ENCODE peak calls at places on chromosomes 1 and 21, in four cellular contexts. Q is fibroblast of lung, X is left ventricle myocardium inferior, U is A549. O is an unnamed sample.
A peak's percentile ranks its signal among the peaks of the same experiment; 100 is the strongest.

GRCh38 chr21:22881131-22881530 is 1882.9 kb downstream of the NCAM2 start:
- DNase-seq in U (no peak), X (no peak), Q (no peak), O (no peak)

GRCh38 chr1:37481289-37482003 is 7.1 kb downstream of the ZC3H12A start:
- DNase-seq in X (no peak), Q (no peak), U (peak; percentile 16), O (no peak)

GRCh38 chr21:41447356-41447755 is 21.3 kb downstream of the MX1 start:
- DNase-seq in Q (no peak), X (no peak), U (no peak), O (no peak)

GRCh38 chr21:32524010-32524719 is 61.2 kb downstream of the TCP10L start:
- DNase-seq in U (no peak), Q (peak; percentile 94), X (peak; percentile 41), O (peak; percentile 24)

GRCh38 chr1:235327559-235328270 is at the start of gene ARID4B:
- DNase-seq in U (no peak), X (peak; percentile 78), Q (no peak), O (no peak)

GRCh38 chr1:68955424-68955823 is 458.5 kb upstream of the DEPDC1 start:
- DNase-seq in Q (peak; percentile 71), U (no peak), X (no peak), O (no peak)

GRCh38 chr1:207004931-207005830 is 27.4 kb downstream of the C1orf116 start:
- DNase-seq in Q (peak; percentile 80), U (peak; percentile 88), X (no peak), O (peak; percentile 59)

GRCh38 chr1:22077728-22078127 is 25.2 kb downstream of the CDC42 start:
- DNase-seq in X (no peak), U (no peak), Q (peak; percentile 51), O (no peak)

GRCh38 chr1:198167436-198167934 is 10.7 kb downstream of the NEK7 start:
- DNase-seq in Q (peak; percentile 73), X (no peak), U (no peak), O (peak; percentile 56)

GRCh38 chr1:58585166-58585565 is 8.1 kb upstream of the TACSTD2 start:
- DNase-seq in U (no peak), X (no peak), Q (no peak), O (no peak)

GRCh38 chr1:212328248-212328647 is 43.0 kb downstream of the PPP2R5A start:
- DNase-seq in Q (peak; percentile 25), X (no peak), U (no peak), O (no peak)

GRCh38 chr1:159705911-159706270 is 8.5 kb downstream of the CRP start:
- DNase-seq in Q (no peak), X (no peak), U (no peak), O (no peak)

GRCh38 chr1:86522230-86522629 is 24.6 kb upstream of the CLCA4 start:
- DNase-seq in Q (no peak), X (no peak), U (no peak), O (no peak)

GRCh38 chr1:102550729-102551384 is 554.1 kb upstream of the OLFM3 start:
- DNase-seq in X (no peak), Q (peak; percentile 8), U (peak; percentile 22), O (peak; percentile 11)

GRCh38 chr1:75791022-75791421 is 5.0 kb downstream of the RABGGTB start:
- DNase-seq in Q (peak; percentile 45), U (no peak), X (no peak), O (no peak)

GRCh38 chr1:226064816-226065248 is 2.3 kb downstream of the H3-3A start:
- DNase-seq in X (no peak), Q (peak; percentile 54), U (peak; percentile 65), O (peak; percentile 49)

GRCh38 chr1:226809785-226810571 is 60.4 kb upstream of the PSEN2 start:
- DNase-seq in X (no peak), U (no peak), Q (peak; percentile 85), O (no peak)

GRCh38 chr1:104182251-104182650 is 432.6 kb downstream of the AMY1C start:
- DNase-seq in U (no peak), Q (no peak), X (no peak), O (no peak)

GRCh38 chr1:57252597-57253306 is 171.1 kb downstream of the DAB1 start:
- DNase-seq in Q (no peak), U (no peak), X (no peak), O (no peak)

GRCh38 chr1:68338107-68338506 is 105.8 kb upstream of the WLS start:
- DNase-seq in Q (no peak), X (no peak), U (no peak), O (no peak)

DNA sequence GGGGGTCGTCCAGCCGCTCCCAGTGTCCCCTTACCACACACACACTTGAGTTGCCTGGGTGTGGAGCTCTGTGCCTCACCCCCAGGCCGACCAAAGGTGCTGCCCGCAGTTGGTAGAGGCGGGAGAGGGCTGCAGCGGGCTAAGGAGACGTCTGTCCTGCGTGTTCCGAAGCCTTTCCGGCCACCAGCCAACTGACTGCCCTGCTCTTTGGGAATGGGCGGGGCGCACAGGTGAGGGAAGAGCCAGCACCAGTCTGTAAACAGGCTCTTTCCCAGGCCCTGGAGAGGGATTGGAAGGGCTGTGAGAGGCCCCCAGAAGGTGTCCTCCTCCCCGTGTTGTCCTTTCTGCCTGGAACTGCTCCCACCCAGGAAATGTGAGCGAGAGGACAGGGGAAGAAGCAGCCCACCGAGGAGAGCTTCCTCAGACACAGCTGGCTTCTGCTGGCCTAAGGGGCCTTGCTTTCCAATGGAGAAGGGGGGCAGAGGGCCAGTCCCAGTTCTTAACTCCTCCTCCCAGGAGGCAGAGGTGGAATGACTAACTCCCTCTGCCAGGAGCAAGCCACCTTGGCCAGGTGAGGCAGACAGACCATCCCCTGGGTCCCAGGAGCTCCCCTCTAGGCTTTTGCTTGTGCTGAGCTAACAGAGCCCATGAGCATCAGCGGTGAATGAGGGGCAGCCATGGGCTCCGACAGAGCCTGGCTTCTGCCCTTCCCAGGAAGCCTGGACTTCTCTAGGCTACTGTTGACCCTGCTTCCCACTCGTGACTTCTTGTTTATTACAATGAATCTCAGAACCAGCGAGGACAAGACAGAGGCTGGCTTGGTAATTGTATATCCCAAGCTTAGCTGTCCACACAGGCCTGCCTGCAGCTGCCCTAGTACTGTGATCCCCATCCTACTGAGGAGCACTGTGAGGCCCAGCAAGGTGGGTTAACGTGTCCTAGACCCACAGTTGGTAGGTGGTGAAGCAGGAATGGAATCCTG is 158.1 kb upstream of the COA6 start:
- DNase-seq in X (no peak), Q (no peak), U (no peak), O (no peak)
- H3K4me3 ChIP-seq in X (peak overlapping the region; percentile 61), Q (no peak overlapping the region), U (no peak overlapping the region), O (no peak overlapping the region)

DNA sequence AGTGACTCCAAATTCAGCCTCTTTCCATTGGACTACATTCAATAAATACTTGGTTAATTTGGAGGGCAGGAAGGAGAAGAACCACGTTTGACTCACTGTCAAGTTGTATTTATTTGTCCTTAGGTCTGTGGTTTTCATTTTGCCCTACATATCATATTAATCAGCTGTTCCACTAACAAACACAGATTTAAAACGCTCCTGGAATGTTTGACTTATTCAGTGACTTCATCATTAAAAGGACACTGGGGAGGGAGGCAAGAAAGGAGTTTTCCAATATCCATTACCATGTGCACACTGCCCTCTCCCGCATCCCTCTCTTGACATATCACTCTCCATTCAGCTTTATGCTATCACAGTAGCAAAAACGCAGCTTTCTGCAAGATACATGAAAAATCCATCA is 98.2 kb upstream of the C1orf87 start:
- DNase-seq in Q (peak; percentile 95), X (no peak), U (no peak), O (no peak)
- TF ChIP-seq CTCF in Q (no peak), X (no peak), U (no peak), O (no peak)

GRCh38 chr1:4133541-4133940 is 233.5 kb upstream of the C1orf174 start:
- DNase-seq in X (no peak), U (no peak), Q (no peak), O (no peak)
- H3K9me3 ChIP-seq in X (no peaks in the 10 kb centered on the region), U (no peaks in the 10 kb centered on the region), Q (no peaks in the 10 kb centered on the region), O (no peaks in the 10 kb centered on the region)

GRCh38 chr1:94012686-94013330 is 103.6 kb upstream of the GCLM start:
- DNase-seq in Q (no peak), X (no peak), U (no peak), O (no peak)

GRCh38 chr1:94014087-94014486 is 104.9 kb upstream of the GCLM start:
- DNase-seq in X (no peak), U (no peak), Q (no peak), O (no peak)

GRCh38 chr1:94013331-94013925 is 104.2 kb upstream of the GCLM start:
- DNase-seq in X (peak; percentile 34), U (no peak), Q (no peak), O (no peak)

GRCh38 chr1:94015489-94015817 is 105.5 kb downstream of the ABCA4 start:
- DNase-seq in Q (no peak), X (no peak), U (no peak), O (no peak)

GRCh38 chr1:94014635-94015488 is 105.6 kb upstream of the GCLM start:
- DNase-seq in X (no peak), Q (peak; percentile 56), U (no peak), O (no peak)
- H3K4me3 ChIP-seq in X (no peak overlapping the region), Q (no peak overlapping the region), U (no peak overlapping the region), O (no peak overlapping the region)

GRCh38 chr1:154999651-155000474 is 2.7 kb upstream of the ZBTB7B start:
- DNase-seq in X (no peak), Q (peak; percentile 11), U (peak; percentile 50), O (no peak)
- TF ChIP-seq CTCF in X (no peak), Q (no peak), U (no peak), O (no peak)

GRCh38 chr21:27077501-27077900 is 110.6 kb upstream of the ADAMTS5 start:
- DNase-seq in Q (no peak), U (no peak), X (no peak), O (no peak)
- H3K9me3 ChIP-seq in Q (no peaks in the 10 kb centered on the region), U (no peaks in the 10 kb centered on the region), X (no peaks in the 10 kb centered on the region), O (no peaks in the 10 kb centered on the region)

GRCh38 chr1:2047749-2048729 is 2.2 kb upstream of the PRKCZ start:
- DNase-seq in U (no peak), X (no peak), Q (no peak), O (no peak)

GRCh38 chr1:2050793-2051682 is 827 bp downstream of the PRKCZ start:
- DNase-seq in X (no peak), U (no peak), Q (no peak), O (no peak)

GRCh38 chr1:2049517-2050481 is at the start of gene PRKCZ:
- DNase-seq in X (peak; percentile 84), Q (peak; percentile 21), U (peak; percentile 86), O (peak; percentile 94)

GRCh38 chr1:2050482-2050792 is 226 bp downstream of the PRKCZ start:
- DNase-seq in X (no peak), U (peak; percentile 35), Q (no peak), O (peak; percentile 65)

DNA sequence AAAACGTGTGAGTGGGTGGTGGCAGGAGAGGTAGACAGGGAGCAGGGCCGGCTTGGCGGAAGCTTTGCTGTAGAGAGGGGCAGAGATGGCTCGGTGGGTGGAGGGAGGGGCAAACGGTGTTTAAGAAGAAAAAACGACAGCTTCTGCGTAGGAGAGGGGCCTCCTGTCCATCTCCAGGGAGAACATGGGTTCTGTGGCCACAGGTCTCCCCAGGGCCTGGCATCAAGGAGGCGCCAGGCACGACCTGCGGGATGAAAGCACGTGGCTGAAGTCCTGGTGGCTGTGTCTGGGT is 1.0 kb upstream of the PRKCZ start:
- DNase-seq in X (no peak), U (no peak), Q (no peak), O (no peak)
- H3K4me3 ChIP-seq in X (peak overlapping the region; percentile 71), U (peak overlapping the region; percentile 90), Q (no peak overlapping the region), O (no peak overlapping the region)

O was measured in adrenal gland.